ENCODE peak calls at places on chromosome 10, in six cellular contexts. J is NAMALWA, L is dorsolateral prefrontal cortex, Q is AG09309, D is NCI-H1105, Y is NCI-H1092 treated with DMSO at 0.1 percent for 48 hours. R is an unnamed sample.
A peak's percentile ranks its signal among the peaks of the same experiment; 100 is the strongest.

GRCh38 chr10:86344714-86345161 is 21.9 kb downstream of the GRID1 start:
- DNase-seq in Q (no peak), L (no peak), Y (peak; percentile 15), D (no peak), J (no peak), R (no peak)

GRCh38 chr10:47264797-47265281 is 35.2 kb upstream of the GDF10 start:
- DNase-seq in D (no peak), J (no peak), Q (no peak), Y (no peak), L (no peak), R (no peak)

GRCh38 chr10:18469125-18469524 is 182.3 kb downstream of the NSUN6 start:
- DNase-seq in Q (no peak), D (no peak), L (no peak), J (no peak), Y (no peak), R (no peak)

GRCh38 chr10:18400911-18401260 is 250.5 kb downstream of the NSUN6 start:
- DNase-seq in D (no peak), Q (no peak), J (no peak), L (no peak), Y (peak; percentile 14), R (no peak)

GRCh38 chr10:88961266-88961665 is 8.7 kb upstream of the ACTA2 start:
- DNase-seq in J (no peak), Y (no peak), D (no peak), L (no peak), Q (no peak), R (no peak)

GRCh38 chr10:49183596-49184542 is 4.3 kb downstream of the TMEM273 start:
- DNase-seq in Q (no peak), L (no peak), Y (no peak), D (no peak), J (no peak), R (peak; percentile 48)

GRCh38 chr10:112335866-112336265 is 38.0 kb upstream of the ACSL5 start:
- DNase-seq in J (no peak), Y (no peak), L (no peak), Q (no peak), D (no peak), R (no peak)

GRCh38 chr10:78210548-78210947 is 176.9 kb downstream of the RPS24 start:
- DNase-seq in D (no peak), Y (no peak), L (no peak), J (no peak), Q (no peak), R (peak; percentile 9)

GRCh38 chr10:71461917-71462641 is 65.4 kb downstream of the CDH23 start:
- DNase-seq in L (no peak), J (no peak), Y (no peak), Q (no peak), D (no peak), R (no peak)

GRCh38 chr10:78774999-78775711 is 293.6 kb upstream of the ZMIZ1 start:
- DNase-seq in Q (no peak), L (no peak), Y (peak; percentile 16), J (no peak), D (no peak), R (no peak)

GRCh38 chr10:3740157-3740871 is 44.7 kb downstream of the KLF6 start:
- DNase-seq in J (no peak), L (no peak), Y (no peak), Q (peak; percentile 55), D (no peak), R (peak; percentile 34)

GRCh38 chr10:77228559-77228958 is 409.0 kb downstream of the KCNMA1 start:
- DNase-seq in L (no peak), D (peak; percentile 37), J (no peak), Q (no peak), Y (peak; percentile 89), R (no peak)

GRCh38 chr10:37478381-37478780 is 353.0 kb downstream of the ANKRD30A start:
- DNase-seq in Y (no peak), D (no peak), J (no peak), Q (no peak), L (no peak), R (no peak)

GRCh38 chr10:132179551-132180392 is 7.0 kb upstream of the DPYSL4 start:
- DNase-seq in D (no peak), Q (no peak), J (no peak), Y (no peak), L (no peak), R (no peak)

GRCh38 chr10:75451927-75452326 is 20.5 kb downstream of the LRMDA start:
- DNase-seq in D (no peak), Q (no peak), Y (no peak), J (no peak), L (no peak), R (no peak)

GRCh38 chr10:76082232-76082631 is 650.8 kb downstream of the LRMDA start:
- DNase-seq in D (no peak), J (no peak), Y (no peak), Q (no peak), L (no peak), R (no peak)

GRCh38 chr10:58384095-58384494 is 1.1 kb upstream of the TFAM start:
- DNase-seq in Q (no peak), J (peak; percentile 77), Y (no peak), D (no peak), L (no peak), R (peak; percentile 46)

GRCh38 chr10:100562806-100563293 is 27.1 kb downstream of the HIF1AN start:
- DNase-seq in J (no peak), Q (no peak), D (peak; percentile 9), Y (no peak), L (peak; percentile 54), R (no peak)

GRCh38 chr10:103708627-103709288 is 146.6 kb downstream of the SH3PXD2A start:
- DNase-seq in L (no peak), Q (no peak), D (no peak), Y (no peak), J (no peak), R (no peak)

GRCh38 chr10:95472304-95473088 is 88.7 kb downstream of the SORBS1 start:
- DNase-seq in L (no peak), J (no peak), Y (no peak), D (no peak), Q (no peak), R (no peak)

GRCh38 chr10:73044378-73045285 is 52.0 kb downstream of the P4HA1 start:
- DNase-seq in Q (peak; percentile 79), J (no peak), Y (no peak), L (no peak), D (no peak), R (no peak)

GRCh38 chr10:86315543-86315942 is 51.1 kb downstream of the GRID1 start:
- DNase-seq in Q (no peak), Y (no peak), J (no peak), D (no peak), L (no peak), R (no peak)

GRCh38 chr10:30413996-30414576 is 19.9 kb upstream of the MAP3K8 start:
- DNase-seq in J (peak; percentile 82), Y (no peak), Q (peak; percentile 52), L (no peak), D (no peak), R (peak; percentile 79)

GRCh38 chr10:13555884-13556529 is 27.2 kb upstream of the BEND7 start:
- DNase-seq in D (peak; percentile 53), Q (no peak), Y (peak; percentile 88), L (no peak), J (no peak), R (no peak)

GRCh38 chr10:78571286-78571685 is 497.5 kb upstream of the ZMIZ1 start:
- DNase-seq in Y (no peak), J (no peak), L (no peak), Q (no peak), D (no peak), R (no peak)

R was measured in GM12865.